ENCODE peak calls at places on chromosome 9, in four cellular contexts. One of them, this sample, is unnamed.

GRCh38 chr9:135883410-135884089 is 23.8 kb downstream of the CAMSAP1 start:
- DNase-seq in A549: no peak
- DNase-seq in HepG2: no peak
- DNase-seq in GM12878: no peak
- DNase-seq in this sample: peak; percentile 66

GRCh38 chr9:1747568-1747967 is 267.6 kb upstream of the SMARCA2 start:
- DNase-seq in A549: no peak
- DNase-seq in HepG2: no peak
- DNase-seq in GM12878: no peak
- DNase-seq in this sample: no peak

GRCh38 chr9:28197653-28198052 is 624.4 kb upstream of the C9orf72 start:
- DNase-seq in A549: no peak
- DNase-seq in HepG2: no peak
- DNase-seq in GM12878: no peak
- DNase-seq in this sample: no peak

GRCh38 chr9:105296889-105297288 is 52.4 kb downstream of the SLC44A1 start:
- DNase-seq in A549: peak; percentile 83
- DNase-seq in HepG2: peak; percentile 90
- DNase-seq in GM12878: no peak
- DNase-seq in this sample: no peak

GRCh38 chr9:13719981-13720380 is 440.5 kb upstream of the MPDZ start:
- DNase-seq in A549: no peak
- DNase-seq in HepG2: no peak
- DNase-seq in GM12878: no peak
- DNase-seq in this sample: no peak

GRCh38 chr9:16787724-16788123 is 82.7 kb downstream of the BNC2 start:
- DNase-seq in A549: no peak
- DNase-seq in HepG2: no peak
- DNase-seq in GM12878: no peak
- DNase-seq in this sample: no peak

GRCh38 chr9:93654351-93654961 is 78.1 kb downstream of the PHF2 start:
- DNase-seq in A549: no peak
- DNase-seq in HepG2: no peak
- DNase-seq in GM12878: no peak
- DNase-seq in this sample: no peak

GRCh38 chr9:122334916-122335315 is 35.9 kb upstream of the PTGS1 start:
- DNase-seq in A549: no peak
- DNase-seq in HepG2: no peak
- DNase-seq in GM12878: no peak
- DNase-seq in this sample: no peak

GRCh38 chr9:88775559-88775958 is 215.7 kb upstream of the S1PR3 start:
- DNase-seq in A549: peak; percentile 87
- DNase-seq in HepG2: no peak
- DNase-seq in GM12878: no peak
- DNase-seq in this sample: no peak

GRCh38 chr9:87112656-87113055 is 165.3 kb upstream of the GAS1 start:
- DNase-seq in A549: no peak
- DNase-seq in HepG2: no peak
- DNase-seq in GM12878: no peak
- DNase-seq in this sample: no peak

GRCh38 chr9:132006657-132007370 is 72.9 kb downstream of the MED27 start:
- DNase-seq in A549: no peak
- DNase-seq in HepG2: no peak
- DNase-seq in GM12878: peak; percentile 67
- DNase-seq in this sample: no peak

GRCh38 chr9:18683312-18683711 is 209.4 kb downstream of the ADAMTSL1 start:
- DNase-seq in A549: no peak
- DNase-seq in HepG2: no peak
- DNase-seq in GM12878: no peak
- DNase-seq in this sample: no peak

GRCh38 chr9:88400021-88400420 is 11.8 kb downstream of the SPIN1 start:
- DNase-seq in A549: no peak
- DNase-seq in HepG2: no peak
- DNase-seq in GM12878: no peak
- DNase-seq in this sample: no peak

GRCh38 chr9:114718801-114719221 is 36.8 kb upstream of the TEX48 start:
- DNase-seq in A549: peak; percentile 22
- DNase-seq in HepG2: no peak
- DNase-seq in GM12878: no peak
- DNase-seq in this sample: no peak

GRCh38 chr9:75866273-75866871 is 24.1 kb upstream of the PCSK5 start:
- DNase-seq in A549: peak; percentile 49
- DNase-seq in HepG2: peak; percentile 27
- DNase-seq in GM12878: no peak
- DNase-seq in this sample: peak; percentile 15

GRCh38 chr9:125343518-125344284 is 82.1 kb downstream of the GAPVD1 start:
- DNase-seq in A549: peak; percentile 22
- DNase-seq in HepG2: no peak
- DNase-seq in GM12878: no peak
- DNase-seq in this sample: no peak

GRCh38 chr9:33234511-33235467 is 5.2 kb upstream of the SPINK4 start:
- DNase-seq in A549: peak; percentile 79
- DNase-seq in HepG2: no peak
- DNase-seq in GM12878: no peak
- DNase-seq in this sample: no peak

GRCh38 chr9:99237356-99237755 is 15.3 kb downstream of the SEC61B start:
- DNase-seq in A549: no peak
- DNase-seq in HepG2: no peak
- DNase-seq in GM12878: no peak
- DNase-seq in this sample: no peak

GRCh38 chr9:99234618-99235017 is 12.5 kb downstream of the SEC61B start:
- DNase-seq in A549: no peak
- DNase-seq in HepG2: no peak
- DNase-seq in GM12878: no peak
- DNase-seq in this sample: no peak

GRCh38 chr9:99235874-99236627 is 14.0 kb downstream of the SEC61B start:
- DNase-seq in A549: no peak
- DNase-seq in HepG2: no peak
- DNase-seq in GM12878: peak; percentile 82
- DNase-seq in this sample: no peak

GRCh38 chr9:99235069-99235468 is 13.0 kb downstream of the SEC61B start:
- DNase-seq in A549: no peak
- DNase-seq in HepG2: no peak
- DNase-seq in GM12878: no peak
- DNase-seq in this sample: no peak

GRCh38 chr9:99231708-99232107 is 9.6 kb downstream of the SEC61B start:
- DNase-seq in A549: peak; percentile 7
- DNase-seq in HepG2: peak; percentile 9
- DNase-seq in GM12878: peak; percentile 25
- DNase-seq in this sample: peak; percentile 38
- TF ChIP-seq PBX3 in A549: no peak
- TF ChIP-seq PBX3 in HepG2: no peak
- TF ChIP-seq PBX3 in GM12878: no peak
- TF ChIP-seq PBX3 in this sample: no peak

GRCh38 chr9:78782858-78783257 is 485.9 kb downstream of the PSAT1 start:
- DNase-seq in A549: no peak
- DNase-seq in HepG2: no peak
- DNase-seq in GM12878: no peak
- DNase-seq in this sample: no peak

GRCh38 chr9:78791779-78792178 is 494.9 kb downstream of the PSAT1 start:
- DNase-seq in A549: no peak
- DNase-seq in HepG2: no peak
- DNase-seq in GM12878: no peak
- DNase-seq in this sample: no peak

GRCh38 chr9:78786794-78787193 is 489.9 kb downstream of the PSAT1 start:
- DNase-seq in A549: peak; percentile 15
- DNase-seq in HepG2: no peak
- DNase-seq in GM12878: no peak
- DNase-seq in this sample: no peak

GRCh38 chr9:78783743-78784142 is 486.8 kb downstream of the PSAT1 start:
- DNase-seq in A549: peak; percentile 7
- DNase-seq in HepG2: no peak
- DNase-seq in GM12878: no peak
- DNase-seq in this sample: no peak

DNA sequence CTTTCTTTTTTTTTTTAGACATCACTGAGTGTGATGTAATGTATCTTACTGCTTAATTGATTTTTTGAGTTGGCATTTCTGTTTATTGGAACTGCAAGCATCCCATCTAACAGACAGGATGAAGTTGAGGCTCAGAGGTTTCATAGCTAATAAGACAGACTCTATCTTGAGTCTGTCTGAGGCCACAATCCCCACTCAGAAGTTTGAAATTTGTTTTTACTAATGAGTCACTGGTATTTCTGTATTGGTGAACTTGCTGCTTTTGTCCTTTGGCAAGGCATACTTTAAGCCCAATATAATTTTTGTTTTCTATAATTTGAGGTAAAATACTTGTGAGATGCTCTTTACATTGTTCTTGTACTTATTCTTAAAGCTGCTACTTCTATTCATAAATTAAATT is 491.2 kb downstream of the PSAT1 start:
- DNase-seq in A549: no peak
- DNase-seq in HepG2: no peak
- DNase-seq in GM12878: no peak
- DNase-seq in this sample: no peak
- TF ChIP-seq PBX3 in A549: no peak
- TF ChIP-seq PBX3 in HepG2: no peak
- TF ChIP-seq PBX3 in GM12878: no peak
- TF ChIP-seq PBX3 in this sample: no peak

GRCh38 chr9:138118601-138119071 is 241.1 kb downstream of the CACNA1B start:
- DNase-seq in A549: no peak
- DNase-seq in HepG2: no peak
- DNase-seq in GM12878: no peak
- DNase-seq in this sample: no peak
- TF ChIP-seq PBX3 in A549: no peak
- TF ChIP-seq PBX3 in HepG2: no peak
- TF ChIP-seq PBX3 in GM12878: no peak
- TF ChIP-seq PBX3 in this sample: no peak

GRCh38 chr9:85484235-85484634 is 257.5 kb downstream of the AGTPBP1 start:
- DNase-seq in A549: no peak
- DNase-seq in HepG2: no peak
- DNase-seq in GM12878: no peak
- DNase-seq in this sample: no peak
- TF ChIP-seq PBX3 in A549: no peak
- TF ChIP-seq PBX3 in HepG2: no peak
- TF ChIP-seq PBX3 in GM12878: no peak
- TF ChIP-seq PBX3 in this sample: no peak

GRCh38 chr9:76932778-76933177 is 26.9 kb upstream of the PRUNE2 start:
- DNase-seq in A549: no peak
- DNase-seq in HepG2: no peak
- DNase-seq in GM12878: no peak
- DNase-seq in this sample: no peak
- TF ChIP-seq PBX3 in A549: no peak
- TF ChIP-seq PBX3 in HepG2: no peak
- TF ChIP-seq PBX3 in GM12878: no peak
- TF ChIP-seq PBX3 in this sample: no peak

This sample was measured in SK-N-SH.